ENCODE peak calls at places on chromosome 17, in seven cellular contexts. O is HCT116, U is adrenal gland, S is SK-N-SH, W is stomach, G is heart left ventricle, I is body of pancreas. R is an unnamed sample. For H3K27me3, the result is how much of the 10 kb centered on the place peaks cover.

GRCh38 chr17:28216032-28216431 is 103.0 kb upstream of the TMEM97 start:
- DNase-seq in O (no peak), U (no peak), S (no peak), W (no peak), G (no peak), I (no peak), R (no peak)

GRCh38 chr17:70535986-70536385 is 366.7 kb downstream of the KCNJ2 start:
- DNase-seq in O (no peak), U (no peak), S (no peak), W (no peak), G (no peak), I (no peak), R (no peak)

GRCh38 chr17:5809056-5809455 is 224.7 kb upstream of the NLRP1 start:
- DNase-seq in O (no peak), U (no peak), S (no peak), W (no peak), G (no peak), I (no peak), R (no peak)

GRCh38 chr17:35766903-35767510 is 6.3 kb downstream of the C17orf50 start:
- DNase-seq in O (no peak), U (peak), S (peak), W (peak), G (no peak), I (peak), R (peak)

GRCh38 chr17:81309140-81309858 is 14.2 kb upstream of the SLC38A10 start:
- DNase-seq in O (peak), U (peak), S (peak), W (peak), G (peak), I (peak), R (no peak)

GRCh38 chr17:31494259-31495048 is 103.0 kb downstream of the RAB11FIP4 start:
- DNase-seq in O (no peak), U (peak), S (no peak), W (peak), G (no peak), I (peak), R (peak)

GRCh38 chr17:47644324-47644723 is 5.4 kb upstream of the KPNB1 start:
- DNase-seq in O (no peak), U (peak), S (no peak), W (no peak), G (no peak), I (no peak), R (no peak)

GRCh38 chr17:55641559-55642160 is 81.0 kb downstream of the TMEM100 start:
- DNase-seq in O (peak), U (peak), S (peak), W (peak), G (peak), I (peak), R (peak)

GRCh38 chr17:67474081-67474661 is 97.1 kb downstream of the PITPNC1 start:
- DNase-seq in O (no peak), U (peak), S (no peak), W (no peak), G (peak), I (no peak), R (no peak)

GRCh38 chr17:32143525-32143865 is 1.2 kb downstream of the RHOT1 start:
- DNase-seq in O (no peak), U (no peak), S (no peak), W (no peak), G (no peak), I (no peak), R (no peak)

GRCh38 chr17:5516060-5516792 is 29.9 kb downstream of the MIS12 start:
- DNase-seq in O (peak), U (peak), S (no peak), W (no peak), G (no peak), I (peak), R (no peak)

GRCh38 chr17:4448197-4448980 is 14.6 kb downstream of the SPNS3 start:
- DNase-seq in O (no peak), U (no peak), S (no peak), W (no peak), G (no peak), I (no peak), R (no peak)

GRCh38 chr17:45848868-45849535 is 4.3 kb downstream of the SPPL2C start:
- DNase-seq in O (no peak), U (no peak), S (peak), W (no peak), G (no peak), I (no peak), R (no peak)

GRCh38 chr17:11589706-11590105 is 8.6 kb upstream of the DNAH9 start:
- DNase-seq in O (no peak), U (no peak), S (no peak), W (peak), G (no peak), I (peak), R (no peak)

GRCh38 chr17:10216213-10216982 is 18.0 kb upstream of the GAS7 start:
- DNase-seq in O (no peak), U (no peak), S (no peak), W (no peak), G (no peak), I (no peak), R (no peak)

GRCh38 chr17:64385187-64386083 is 5.2 kb downstream of the PECAM1 start:
- DNase-seq in O (peak), U (peak), S (no peak), W (no peak), G (peak), I (peak), R (no peak)

GRCh38 chr17:77145635-77146632 is 5.2 kb downstream of the SEC14L1 start:
- DNase-seq in O (no peak), U (peak), S (peak), W (peak), G (peak), I (peak), R (no peak)

GRCh38 chr17:78253946-78254672 is 22.7 kb downstream of the TMEM235 start:
- DNase-seq in O (peak), U (peak), S (peak), W (peak), G (peak), I (peak), R (peak)

GRCh38 chr17:55722016-55722706 is 503 bp downstream of the TMEM100 start:
- DNase-seq in O (no peak), U (no peak), S (no peak), W (no peak), G (no peak), I (no peak), R (no peak)

GRCh38 chr17:48542956-48543853 is 1.7 kb downstream of the HOXB2 start:
- DNase-seq in O (no peak), U (peak), S (peak), W (no peak), G (no peak), I (peak), R (peak)

GRCh38 chr17:41060052-41060604 is at the start of gene KRTAP2-3:
- DNase-seq in O (peak), U (no peak), S (no peak), W (no peak), G (no peak), I (no peak), R (no peak)

GRCh38 chr17:3739422-3740124 is 15.9 kb downstream of the HASPIN start:
- DNase-seq in O (no peak), U (no peak), S (no peak), W (no peak), G (no peak), I (no peak), R (no peak)

GRCh38 chr17:45371414-45372324 is 54.8 kb upstream of the MAP3K14 start:
- DNase-seq in O (peak), U (peak), S (peak), W (peak), G (peak), I (peak), R (no peak)

GRCh38 chr17:81324177-81324905 is 29.2 kb upstream of the SLC38A10 start:
- DNase-seq in O (no peak), U (no peak), S (peak), W (no peak), G (no peak), I (no peak), R (no peak)

GRCh38 chr17:42407289-42407836 is 15.7 kb downstream of the CAVIN1 start:
- DNase-seq in O (no peak), U (peak), S (peak), W (peak), G (peak), I (peak), R (peak)

GRCh38 chr17:12627177-12627629 is 38.5 kb upstream of the MYOCD start:
- DNase-seq in O (no peak), U (peak), S (no peak), W (peak), G (peak), I (peak), R (no peak)

GRCh38 chr17:42087736-42088705 is 10.3 kb downstream of the ZNF385C start:
- DNase-seq in O (peak), U (no peak), S (no peak), W (no peak), G (no peak), I (no peak), R (no peak)

GRCh38 chr17:44144966-44145739 is 3.4 kb downstream of the HROB start:
- DNase-seq in O (no peak), U (peak), S (no peak), W (no peak), G (peak), I (no peak), R (no peak)

GRCh38 chr17:46122486-46122871 is 70.8 kb downstream of the KANSL1 start:
- DNase-seq in O (no peak), U (no peak), S (no peak), W (no peak), G (no peak), I (no peak), R (no peak)

GRCh38 chr17:36629252-36629847 is 28.0 kb downstream of the MRM1 start:
- DNase-seq in O (peak), U (peak), S (peak), W (peak), G (peak), I (peak), R (peak)

GRCh38 chr17:8611135-8611534 is 19.4 kb downstream of the MYH10 start:
- DNase-seq in O (no peak), U (no peak), S (no peak), W (no peak), G (no peak), I (no peak), R (no peak)

GRCh38 chr17:8608001-8608400 is 22.5 kb downstream of the MYH10 start:
- DNase-seq in O (no peak), U (no peak), S (no peak), W (no peak), G (no peak), I (no peak), R (no peak)

GRCh38 chr17:8610558-8610957 is 20.0 kb downstream of the MYH10 start:
- DNase-seq in O (no peak), U (no peak), S (no peak), W (no peak), G (no peak), I (no peak), R (no peak)

GRCh38 chr17:8609910-8610309 is 20.6 kb downstream of the MYH10 start:
- DNase-seq in O (no peak), U (no peak), S (no peak), W (no peak), G (no peak), I (no peak), R (no peak)

DNA sequence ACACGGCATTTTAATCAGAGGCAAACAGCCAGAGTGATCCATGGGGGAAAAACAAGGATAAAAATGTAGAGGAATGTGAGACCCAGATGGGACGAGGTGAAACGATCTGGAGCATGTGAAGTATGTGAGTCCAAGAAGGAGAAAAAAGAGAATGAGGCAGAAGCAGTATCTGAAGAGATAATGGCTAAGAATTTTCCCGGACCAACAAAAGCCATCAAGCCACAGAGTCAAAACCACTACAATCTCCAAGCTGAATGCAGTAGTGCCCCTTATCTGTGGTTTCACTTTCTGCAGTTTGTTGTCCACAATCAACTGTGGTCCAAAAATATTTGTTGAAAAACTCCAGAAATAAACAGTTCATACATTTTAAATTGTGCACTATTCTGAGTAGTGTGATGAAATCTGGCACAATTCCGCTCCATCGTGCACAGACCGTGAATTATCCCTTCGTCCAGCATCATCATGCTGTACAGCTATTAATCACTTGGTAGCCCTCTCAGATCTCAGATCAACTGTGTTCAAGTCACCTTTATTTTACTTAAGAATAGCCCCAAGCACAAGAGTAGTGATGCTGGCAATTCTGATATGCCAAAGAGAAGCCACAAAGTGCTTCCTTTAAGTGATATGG is 18.7 kb downstream of the MYH10 start:
- DNase-seq in O (no peak), U (no peak), S (no peak), W (no peak), G (no peak), I (no peak), R (no peak)
- TF ChIP-seq CTCF in O (no peak), U (no peak), S (no peak), W (no peak), G (no peak), I (no peak), R (no peak)

DNA sequence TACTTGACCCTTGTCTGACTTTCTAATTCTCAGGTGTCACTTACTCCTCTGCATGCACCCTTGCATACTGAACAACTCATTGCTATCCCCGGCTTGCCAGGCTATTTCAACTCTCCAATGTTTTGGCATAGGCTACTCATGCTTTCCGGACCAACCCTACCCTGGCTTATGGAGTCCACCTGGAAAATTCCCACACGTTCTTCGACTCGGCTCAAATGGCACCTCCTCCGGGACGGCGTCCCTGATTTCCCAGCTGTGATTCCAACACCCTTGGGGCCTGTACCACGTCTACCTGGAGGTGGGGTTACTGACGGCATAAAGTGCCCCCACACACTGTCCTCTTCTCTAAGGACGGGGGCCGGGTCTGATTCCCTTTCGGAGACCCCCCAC is 518 bp downstream of the SMYD4 start:
- DNase-seq in O (no peak), U (peak), S (no peak), W (no peak), G (no peak), I (peak), R (no peak)
- H3K27ac ChIP-seq in O (peak), U (peak), S (peak), W (peak), G (peak), I (peak), R (peak)

GRCh38 chr17:39229274-39229913 is 3.6 kb upstream of the STAC2 start:
- DNase-seq in O (no peak), U (no peak), S (no peak), W (no peak), G (no peak), I (no peak), R (no peak)
- H3K27me3 ChIP-seq in O (under half), U (under half), S (under half), W (half or more), G (under half), I (under half), R (under half)

GRCh38 chr17:50534222-50534978 is 1.9 kb downstream of the EPN3 start:
- DNase-seq in O (peak), U (peak), S (peak), W (peak), G (no peak), I (peak), R (no peak)
- TF ChIP-seq CTCF in O (peak), U (peak), S (no peak), W (no peak), G (peak), I (peak), R (peak)

GRCh38 chr17:59056857-59057256 is 49.8 kb downstream of the TRIM37 start:
- DNase-seq in O (no peak), U (no peak), S (no peak), W (no peak), G (no peak), I (no peak), R (no peak)
- H3K27ac ChIP-seq in O (no peak), U (no peak), S (no peak), W (no peak), G (no peak), I (no peak), R (no peak)

DNA sequence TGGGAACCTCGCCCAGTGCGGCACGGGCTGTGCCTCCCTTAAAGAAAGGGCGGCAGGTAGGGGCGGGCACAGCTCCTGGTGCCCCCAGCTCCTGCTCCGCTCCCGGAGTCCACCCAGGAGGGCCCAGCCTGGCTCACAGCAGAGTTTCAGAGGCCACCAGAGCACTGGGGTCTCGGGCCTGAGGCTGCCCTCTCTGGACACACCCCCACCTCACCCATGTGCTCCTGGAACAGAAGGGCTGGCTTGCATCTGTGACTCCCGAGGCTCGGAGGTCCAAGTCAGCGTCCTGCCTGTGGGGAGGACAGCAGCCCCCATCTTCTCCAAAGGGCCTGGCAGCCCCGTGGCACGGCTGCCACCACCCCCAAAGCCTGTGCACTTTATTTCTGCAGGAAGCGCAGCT is 62.7 kb downstream of the RBFOX3 start:
- DNase-seq in O (no peak), U (no peak), S (peak), W (no peak), G (no peak), I (no peak), R (no peak)
- H3K27me3 ChIP-seq in O (under half), U (under half), S (under half), W (under half), G (under half), I (under half), R (under half)

GRCh38 chr17:68763551-68763950 is 162.4 kb upstream of the FAM20A start:
- DNase-seq in O (no peak), U (no peak), S (no peak), W (no peak), G (no peak), I (no peak), R (no peak)

GRCh38 chr17:68762911-68763310 is 161.7 kb upstream of the FAM20A start:
- DNase-seq in O (no peak), U (no peak), S (no peak), W (no peak), G (no peak), I (no peak), R (no peak)

GRCh38 chr17:68759343-68760140 is 158.4 kb upstream of the FAM20A start:
- DNase-seq in O (peak), U (peak), S (peak), W (peak), G (peak), I (peak), R (no peak)

GRCh38 chr17:68759002-68759342 is 157.8 kb upstream of the FAM20A start:
- DNase-seq in O (no peak), U (no peak), S (no peak), W (no peak), G (no peak), I (no peak), R (no peak)

DNA sequence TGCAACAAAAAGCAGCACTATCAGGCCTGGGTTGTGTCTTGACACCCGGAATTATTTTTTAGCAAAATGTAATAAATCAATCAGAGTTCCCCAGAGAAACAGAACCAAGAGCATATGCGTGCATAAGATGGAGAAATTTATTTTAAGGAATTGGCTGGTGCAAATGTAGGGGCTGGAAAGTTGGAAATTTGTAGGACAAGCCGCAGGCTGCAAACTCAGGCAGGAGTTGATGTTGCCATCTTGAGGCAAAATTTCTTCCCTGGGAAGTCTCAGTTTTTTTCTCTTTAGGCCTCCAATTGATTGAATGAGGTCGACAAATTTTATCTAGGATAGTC is 158.9 kb upstream of the FAM20A start:
- DNase-seq in O (no peak), U (no peak), S (no peak), W (no peak), G (no peak), I (no peak), R (no peak)
- TF ChIP-seq CTCF in O (no peak), U (no peak), S (no peak), W (no peak), G (no peak), I (no peak), R (no peak)

GRCh38 chr17:38419508-38419981 is 8.7 kb upstream of the ARHGAP23 start:
- DNase-seq in O (no peak), U (no peak), S (no peak), W (no peak), G (no peak), I (no peak), R (no peak)
- H3K27ac ChIP-seq in O (no peak), U (no peak), S (no peak), W (no peak), G (no peak), I (no peak), R (no peak)

GRCh38 chr17:61465550-61466237 is 13.5 kb downstream of the TBX4 start:
- DNase-seq in O (no peak), U (no peak), S (no peak), W (no peak), G (no peak), I (no peak), R (peak)
- H3K27me3 ChIP-seq in O (under half), U (under half), S (under half), W (under half), G (under half), I (under half), R (half or more)

DNA sequence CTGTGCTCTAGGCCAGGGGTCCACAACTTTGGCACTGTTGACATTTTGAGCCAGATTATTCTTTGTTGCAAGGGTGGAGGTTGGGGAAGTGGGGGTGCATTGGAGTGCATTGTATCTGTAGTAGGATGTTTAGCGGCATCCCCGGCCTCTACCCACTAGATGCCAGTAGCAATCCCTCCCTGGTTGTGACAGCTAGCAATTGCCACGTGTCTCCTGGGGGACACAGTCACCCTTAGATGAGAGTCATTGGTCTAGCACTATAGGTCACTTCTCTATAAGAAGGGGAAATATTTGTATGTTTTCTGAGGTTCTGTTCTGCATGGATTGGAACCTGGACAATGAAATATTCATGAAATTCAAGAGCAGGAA is 32.4 kb downstream of the MSI2 start:
- DNase-seq in O (no peak), U (no peak), S (no peak), W (no peak), G (no peak), I (no peak), R (no peak)
- TF ChIP-seq CTCF in O (no peak), U (no peak), S (no peak), W (no peak), G (no peak), I (no peak), R (no peak)

R was measured in CD4-positive, alpha-beta T cell.